ENCODE peak calls at places on chromosomes 11 and 22, in nine cellular contexts. G, O, B, D, N, M, F, P and U are unnamed samples.

GRCh38 chr11:125514336-125515101 is 18.5 kb upstream of the FEZ1 start:
- DNase-seq in G (peak), B (no peak), D (no peak), F (peak), N (no peak), O (no peak), P (peak), M (no peak), U (peak)

GRCh38 chr11:7909585-7910325 is 21.3 kb downstream of the OR10A6 start:
- DNase-seq in P (no peak), M (no peak), B (no peak), G (no peak), D (no peak), O (no peak), N (no peak), F (no peak), U (no peak)

GRCh38 chr11:8777907-8778767 is 95.5 kb downstream of the RPL27A start:
- DNase-seq in M (no peak), D (peak), B (no peak), F (no peak), P (peak), N (no peak), O (no peak), G (peak), U (peak)

GRCh38 chr22:36729321-36729720 is 25.8 kb upstream of the CACNG2 start:
- DNase-seq in G (no peak), D (no peak), O (no peak), M (no peak), N (no peak), B (no peak), F (no peak), P (no peak), U (no peak)

GRCh38 chr11:68632802-68633201 is 51.5 kb upstream of the GAL start:
- DNase-seq in N (no peak), F (peak), B (peak), P (peak), O (peak), M (peak), D (peak), G (no peak), U (peak)

GRCh38 chr11:16979708-16980622 is 34.2 kb downstream of the PLEKHA7 start:
- DNase-seq in F (no peak), P (peak), D (no peak), M (no peak), B (no peak), G (no peak), N (no peak), O (no peak), U (no peak)

GRCh38 chr11:120168960-120169681 is 31.2 kb upstream of the TRIM29 start:
- DNase-seq in N (peak), F (peak), B (no peak), G (peak), P (peak), D (no peak), M (peak), O (peak), U (peak)

GRCh38 chr22:46070722-46071450 is 79.4 kb upstream of the PPARA start:
- DNase-seq in B (no peak), N (no peak), P (peak), M (peak), F (peak), D (no peak), G (no peak), O (peak), U (peak)

GRCh38 chr11:131713529-131714134 is 343.2 kb downstream of the NTM start:
- DNase-seq in F (no peak), G (no peak), P (no peak), B (no peak), M (no peak), N (no peak), D (no peak), O (no peak), U (no peak)

GRCh38 chr11:283405-284080 is 5.3 kb downstream of the NLRP6 start:
- DNase-seq in P (no peak), N (no peak), F (no peak), B (no peak), D (no peak), G (peak), M (peak), O (no peak), U (no peak)

GRCh38 chr22:46038516-46039430 is 61.8 kb upstream of the WNT7B start:
- DNase-seq in P (no peak), N (no peak), G (no peak), B (no peak), M (peak), D (no peak), F (no peak), O (no peak), U (no peak)

GRCh38 chr11:114477946-114478537 is 38.8 kb downstream of the REXO2 start:
- DNase-seq in N (no peak), M (no peak), O (no peak), P (no peak), B (no peak), D (no peak), G (no peak), F (no peak), U (no peak)

GRCh38 chr11:46492540-46492939 is 101.0 kb upstream of the CHRM4 start:
- DNase-seq in O (no peak), G (no peak), F (no peak), B (no peak), D (no peak), P (no peak), M (no peak), N (no peak), U (no peak)

GRCh38 chr11:106234794-106235193 is 157.3 kb downstream of the AASDHPPT start:
- DNase-seq in D (no peak), F (no peak), M (no peak), P (no peak), G (no peak), N (no peak), B (no peak), O (no peak), U (no peak)

GRCh38 chr22:28220626-28221363 is 301.7 kb upstream of the PITPNB start:
- DNase-seq in M (no peak), O (no peak), G (no peak), B (no peak), F (no peak), P (no peak), N (no peak), D (no peak), U (no peak)

GRCh38 chr11:76640540-76640939 is 30.0 kb downstream of the LRRC32 start:
- DNase-seq in O (peak), P (no peak), F (no peak), M (no peak), B (no peak), N (no peak), G (no peak), D (no peak), U (no peak)

GRCh38 chr11:72203163-72203562 is 11.2 kb downstream of the FOLR1 start:
- DNase-seq in P (no peak), G (no peak), B (no peak), N (no peak), F (no peak), D (no peak), O (no peak), M (no peak), U (no peak)

GRCh38 chr11:66604161-66604560 is 11.2 kb downstream of the CCS start:
- DNase-seq in B (no peak), O (no peak), D (no peak), N (no peak), F (no peak), G (no peak), P (no peak), M (no peak), U (no peak)

GRCh38 chr11:1113405-1114201 is 38.9 kb downstream of the MUC2 start:
- DNase-seq in N (no peak), F (no peak), O (no peak), P (no peak), D (no peak), B (no peak), G (no peak), M (no peak), U (no peak)

GRCh38 chr11:114168691-114169090 is 109.2 kb downstream of the ZBTB16 start:
- DNase-seq in N (no peak), P (no peak), M (peak), G (no peak), B (no peak), F (no peak), D (no peak), O (no peak), U (no peak)

GRCh38 chr11:26801601-26802000 is 79.7 kb upstream of the SLC5A12 start:
- DNase-seq in B (no peak), N (no peak), P (no peak), O (no peak), D (no peak), M (no peak), G (no peak), F (no peak), U (no peak)

GRCh38 chr11:65915821-65916251 is 3.0 kb downstream of the C11orf68 start:
- DNase-seq in D (peak), M (peak), F (no peak), B (peak), N (no peak), O (no peak), P (peak), G (no peak), U (peak)

GRCh38 chr11:129846508-129847335 is 31.1 kb downstream of the TMEM45B start:
- DNase-seq in M (no peak), O (no peak), N (no peak), G (no peak), B (peak), D (peak), F (no peak), P (peak), U (peak)

GRCh38 chr11:20407344-20407743 is 19.8 kb downstream of the PRMT3 start:
- DNase-seq in P (no peak), M (no peak), D (no peak), G (no peak), F (no peak), B (no peak), O (no peak), N (no peak), U (no peak)

GRCh38 chr22:29213481-29213880 is 7.8 kb downstream of the EMID1 start:
- DNase-seq in D (no peak), M (no peak), F (no peak), N (no peak), P (no peak), G (no peak), B (no peak), O (no peak), U (no peak)

GRCh38 chr11:113991170-113991569 is 16.3 kb downstream of the HTR3A start:
- DNase-seq in P (peak), N (peak), B (no peak), F (no peak), G (no peak), O (peak), D (no peak), M (peak), U (peak)

GRCh38 chr11:122202161-122202950 is 86.3 kb upstream of the BLID start:
- DNase-seq in N (no peak), M (no peak), P (peak), D (peak), O (no peak), F (no peak), G (no peak), B (peak), U (peak)

GRCh38 chr11:80362578-80362977 is 921.7 kb upstream of the TENM4 start:
- DNase-seq in O (no peak), G (no peak), N (no peak), F (no peak), P (no peak), M (no peak), D (no peak), B (no peak), U (peak)

GRCh38 chr11:27158763-27159679 is 118.4 kb downstream of the BBOX1 start:
- DNase-seq in M (peak), N (peak), O (peak), D (peak), B (peak), G (peak), F (no peak), P (peak), U (peak)

DNA sequence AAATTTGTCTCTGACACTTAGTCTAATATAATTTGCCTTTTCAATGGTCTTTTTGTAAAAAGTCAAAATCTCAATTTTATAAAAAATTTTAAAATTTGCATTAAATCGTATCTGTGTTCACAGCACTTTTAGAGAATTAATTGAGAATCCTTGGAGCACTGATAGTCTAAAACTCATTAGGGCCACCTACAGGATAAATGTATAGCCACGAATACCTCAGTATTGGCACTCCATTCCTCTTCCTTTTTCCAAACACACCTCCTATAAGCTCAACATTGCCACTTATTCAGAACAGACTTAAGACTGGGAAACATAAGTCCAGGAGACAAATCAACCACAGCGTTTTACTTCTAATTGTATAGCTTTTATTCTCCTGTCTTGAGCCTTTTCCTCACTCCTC is 776.0 kb upstream of the ARHGAP42 start:
- DNase-seq in P (no peak), M (no peak), O (no peak), B (no peak), F (no peak), G (no peak), N (no peak), D (no peak), U (peak)
- TF ChIP-seq CTCF in P (no peak), M (no peak), O (no peak), B (no peak), F (no peak), G (no peak), N (peak), D (no peak), U (peak)

DNA sequence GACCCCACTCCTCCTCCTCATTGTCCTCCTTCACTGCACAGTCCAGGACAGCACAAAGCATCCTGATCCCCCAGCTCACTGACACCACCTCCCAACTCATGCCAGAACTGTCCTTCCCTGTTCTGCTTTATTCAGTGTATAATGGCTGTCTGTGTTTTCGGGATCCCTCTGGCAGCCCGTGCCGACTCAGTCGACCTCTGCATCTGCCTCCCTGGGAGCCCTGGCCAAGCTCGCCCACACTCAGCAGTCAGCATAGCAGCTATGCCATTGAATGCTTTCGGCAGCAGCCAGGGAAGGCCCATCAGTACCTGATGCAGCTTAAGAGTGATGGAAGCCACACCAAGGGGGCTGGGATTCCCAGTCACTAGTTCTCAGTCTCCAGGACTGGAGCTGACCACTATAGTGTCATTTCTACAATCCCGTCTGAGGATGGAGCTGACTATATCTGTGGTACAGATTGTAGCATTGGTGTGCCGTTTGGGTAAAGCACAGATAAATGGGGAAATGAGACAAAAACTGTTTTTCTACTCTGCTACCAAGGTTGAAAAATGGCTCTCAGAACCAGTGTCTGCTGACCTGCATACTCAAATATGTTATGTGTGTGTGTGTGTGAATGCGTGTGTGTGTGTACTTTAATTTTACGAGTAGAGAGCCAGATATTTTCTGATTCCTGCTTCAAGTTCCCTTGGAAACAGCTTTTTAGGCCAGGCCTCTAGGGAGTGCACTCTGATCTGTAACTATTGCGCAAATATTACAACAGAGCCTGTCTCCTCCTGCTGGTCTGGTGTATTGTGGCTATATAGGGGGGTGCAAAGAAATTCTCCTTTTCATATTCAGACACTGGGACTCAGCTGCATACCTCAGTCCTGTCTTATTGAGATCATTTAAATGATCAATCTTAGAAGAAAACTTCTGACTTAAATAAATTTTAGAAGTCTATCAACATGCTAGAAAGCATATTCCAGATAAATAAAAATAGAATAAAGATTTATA is 78.8 kb upstream of the TOP3B start:
- DNase-seq in M (no peak), B (no peak), P (peak), N (no peak), O (no peak), F (no peak), D (peak), G (no peak), U (peak)
- TF ChIP-seq CTCF in M (peak), B (peak), P (peak), N (no peak), O (peak), F (no peak), D (peak), G (peak), U (peak)

DNA sequence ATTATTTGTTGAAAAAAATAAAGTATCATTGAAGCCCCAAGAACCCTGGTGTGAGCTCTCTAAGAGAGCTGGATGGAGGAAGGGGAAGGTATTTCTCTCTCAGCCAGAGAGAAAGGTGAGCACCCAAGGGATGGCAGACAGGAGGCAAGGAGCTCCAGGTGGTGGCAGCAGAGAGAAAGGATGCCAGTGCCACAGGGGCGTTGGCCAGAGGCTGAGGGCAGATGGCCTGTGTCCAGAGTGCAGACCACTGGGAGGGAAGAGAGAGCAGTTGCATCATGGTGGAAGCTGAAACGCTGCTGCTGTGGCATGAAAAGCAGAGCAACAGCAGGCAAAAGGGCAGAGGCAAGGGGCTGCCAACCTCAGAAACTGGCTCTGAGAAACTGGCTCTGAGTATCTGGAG is 8.5 kb downstream of the SPON1 start:
- DNase-seq in D (no peak), F (no peak), B (no peak), N (no peak), O (peak), P (no peak), M (no peak), G (no peak), U (no peak)
- TF ChIP-seq CTCF in D (peak), F (peak), B (peak), N (peak), O (no peak), P (peak), M (peak), G (peak), U (no peak)

DNA sequence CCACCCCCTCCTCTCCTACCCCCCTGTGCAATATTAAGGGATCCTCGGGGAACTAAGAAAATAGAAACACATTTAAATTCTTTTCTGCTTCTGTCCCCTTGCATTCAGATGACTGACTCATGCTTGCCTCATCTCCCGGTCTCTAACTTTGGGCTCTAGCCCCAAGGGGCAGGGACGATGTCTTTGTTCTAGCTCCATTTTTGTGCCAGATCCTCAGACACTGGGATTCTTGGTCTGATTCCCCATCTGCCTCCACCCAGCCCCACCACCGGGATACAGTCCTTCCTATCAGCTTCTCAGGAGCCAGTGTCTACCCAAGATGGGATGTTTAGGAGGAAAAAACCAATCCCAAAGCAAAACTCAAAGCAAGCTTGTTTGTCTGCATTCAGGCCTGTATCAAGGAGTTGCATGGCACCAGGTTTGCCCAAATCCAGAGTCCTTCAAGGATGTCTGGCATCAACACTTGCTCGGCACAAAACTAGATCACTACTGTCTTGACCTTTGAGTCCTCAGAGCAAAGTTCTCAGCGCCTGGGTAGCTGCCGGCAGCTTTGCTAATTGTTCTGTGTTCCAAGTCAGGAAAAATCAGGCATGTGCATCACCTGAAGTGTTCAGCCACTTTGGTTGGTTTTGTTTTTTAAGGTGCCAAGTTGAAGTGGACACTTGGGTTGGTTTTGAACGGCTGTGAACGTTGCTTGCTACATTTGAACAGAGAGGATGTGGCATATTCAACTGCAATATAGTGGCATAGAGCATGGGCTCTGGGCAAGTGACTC is 212.8 kb downstream of the DSCAML1 start:
- DNase-seq in B (no peak), M (no peak), D (no peak), F (no peak), G (no peak), N (no peak), O (no peak), P (peak), U (no peak)
- TF ChIP-seq CTCF in B (no peak), M (no peak), D (no peak), F (no peak), G (no peak), N (no peak), O (no peak), P (no peak), U (no peak)